ENCODE peak calls at places on chromosomes 2 and 18, in seven cellular contexts. T, B, H, C, N, D and O are unnamed samples.

GRCh38 chr2:219766658-219767057 is 139.2 kb downstream of the SLC4A3 start:
- DNase-seq in T (no peak), B (no peak), H (no peak), C (no peak), N (no peak), D (no peak), O (no peak)

GRCh38 chr2:217948897-217949296 is 53.9 kb downstream of the TNS1 start:
- DNase-seq in T (no peak), B (no peak), H (no peak), C (no peak), N (no peak), D (no peak), O (no peak)

GRCh38 chr2:163736433-163737168 is 793 bp upstream of the FIGN start:
- DNase-seq in T (no peak), B (peak), H (no peak), C (no peak), N (peak), D (peak), O (peak)

GRCh38 chr18:3400567-3401296 is 49.2 kb upstream of the TGIF1 start:
- DNase-seq in T (no peak), B (no peak), H (no peak), C (no peak), N (no peak), D (no peak), O (no peak)

GRCh38 chr18:60826346-60826745 is 453.8 kb upstream of the MC4R start:
- DNase-seq in T (no peak), B (no peak), H (no peak), C (no peak), N (peak), D (no peak), O (no peak)

GRCh38 chr2:88627055-88627855 is at the start of gene EIF2AK3:
- DNase-seq in T (peak), B (peak), H (peak), C (peak), N (peak), D (peak), O (peak)

GRCh38 chr2:142879191-142879590 is 1.7 kb downstream of the KYNU start:
- DNase-seq in T (no peak), B (no peak), H (no peak), C (no peak), N (no peak), D (no peak), O (no peak)

GRCh38 chr2:209977386-209978239 is 24.8 kb upstream of the RPE start:
- DNase-seq in T (peak), B (peak), H (peak), C (peak), N (peak), D (no peak), O (peak)

GRCh38 chr2:53969285-53970094 is 1.3 kb downstream of the PSME4 start:
- DNase-seq in T (peak), B (no peak), H (no peak), C (peak), N (peak), D (no peak), O (peak)

GRCh38 chr2:135796606-135797005 is 40.4 kb downstream of the LCT start:
- DNase-seq in T (no peak), B (no peak), H (no peak), C (no peak), N (no peak), D (no peak), O (no peak)

GRCh38 chr2:135792401-135793152 is 44.4 kb downstream of the LCT start:
- DNase-seq in T (no peak), B (no peak), H (peak), C (no peak), N (no peak), D (no peak), O (no peak)

GRCh38 chr2:135790423-135790822 is 46.6 kb downstream of the LCT start:
- DNase-seq in T (no peak), B (no peak), H (no peak), C (peak), N (no peak), D (no peak), O (no peak)

DNA sequence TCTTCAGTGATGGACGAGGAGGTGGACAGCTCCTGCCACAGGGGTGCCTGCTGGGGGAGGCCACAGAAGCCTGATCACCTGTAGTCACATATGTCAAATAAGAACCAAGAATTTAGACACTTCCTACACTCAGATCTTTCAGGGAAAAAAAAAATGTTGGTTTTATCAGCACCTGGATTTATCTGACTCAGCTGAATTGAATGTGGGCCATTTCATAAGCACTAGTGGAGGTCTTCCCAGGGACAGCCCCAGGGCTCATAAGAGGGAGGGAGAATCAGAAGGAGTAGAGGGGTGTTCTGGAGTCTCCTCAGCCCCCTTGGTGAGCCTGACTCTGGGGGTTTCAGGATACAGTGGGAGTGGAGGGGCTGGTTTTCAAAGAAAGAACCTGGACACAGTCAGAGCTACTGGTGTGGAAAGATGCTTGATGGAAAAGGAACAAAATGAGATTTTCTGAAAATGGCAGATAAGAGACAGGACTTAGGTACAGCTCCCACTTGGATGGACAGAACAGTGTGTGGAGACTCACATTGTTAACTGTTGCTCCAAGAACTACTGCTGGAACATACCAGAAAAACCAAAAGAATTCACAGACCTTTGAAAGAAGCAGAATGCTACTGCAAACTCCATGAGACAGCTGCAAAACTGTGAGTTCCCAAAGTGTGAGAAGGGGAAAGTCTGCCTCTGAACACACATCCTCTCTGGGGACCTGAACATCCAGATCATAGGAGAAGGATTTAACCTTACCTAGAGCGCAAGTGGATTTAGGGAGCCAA is 45.4 kb downstream of the LCT start:
- DNase-seq in T (no peak), B (no peak), H (no peak), C (no peak), N (no peak), D (no peak), O (no peak)
- TF ChIP-seq YY1 in T (no peak), B (no peak), H (no peak), C (no peak), N (no peak), D (no peak), O (no peak)

DNA sequence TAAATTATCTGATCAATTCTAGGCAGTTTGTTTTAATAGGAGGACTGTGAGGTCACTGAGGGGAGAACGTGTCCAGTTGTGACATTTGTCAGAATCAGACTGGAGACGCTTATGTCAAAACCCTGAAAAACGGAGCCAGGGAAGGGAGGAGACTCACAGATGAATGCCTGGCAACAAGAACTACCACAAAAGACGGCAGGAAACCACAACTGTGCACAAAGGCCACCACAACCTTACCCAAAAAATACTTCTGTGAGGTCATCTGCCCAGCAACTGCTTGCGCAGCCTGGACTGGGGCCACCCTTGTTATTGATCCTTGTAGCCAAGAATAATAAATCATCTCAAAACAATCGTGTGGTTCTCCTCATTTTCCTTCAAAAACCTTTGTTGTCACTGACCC is 173.0 kb upstream of the ALKAL2 start:
- DNase-seq in T (no peak), B (no peak), H (no peak), C (no peak), N (no peak), D (no peak), O (no peak)
- TF ChIP-seq YY1 in T (no peak), B (no peak), H (no peak), C (no peak), N (no peak), D (no peak), O (no peak)

GRCh38 chr2:147829106-147829505 is 15.7 kb upstream of the ACVR2A start:
- DNase-seq in T (peak), B (no peak), H (no peak), C (peak), N (no peak), D (no peak), O (no peak)
- TF ChIP-seq YY1 in T (no peak), B (no peak), H (no peak), C (no peak), N (no peak), D (no peak), O (no peak)

GRCh38 chr18:27198036-27198435 is 12.9 kb upstream of the CHST9 start:
- DNase-seq in T (no peak), B (no peak), H (no peak), C (no peak), N (peak), D (no peak), O (no peak)

GRCh38 chr18:27206411-27206810 is 21.3 kb upstream of the CHST9 start:
- DNase-seq in T (no peak), B (no peak), H (no peak), C (no peak), N (no peak), D (no peak), O (no peak)

GRCh38 chr18:27202771-27203170 is 17.7 kb upstream of the CHST9 start:
- DNase-seq in T (no peak), B (no peak), H (no peak), C (no peak), N (no peak), D (no peak), O (no peak)
- TF ChIP-seq YY1 in T (no peak), B (no peak), H (no peak), C (no peak), N (no peak), D (no peak), O (no peak)